ENCODE peak calls at places on chromosomes 16 and 17, in eight cellular contexts. One of them, this sample, is unnamed.

GRCh38 chr16:29835926-29836325 is 15.7 kb downstream of the MVP start:
- DNase-seq in BJ: no peak
- DNase-seq in AG09319: no peak
- DNase-seq in anterior cingulate cortex: no peak
- DNase-seq in activated CD8-positive, alpha-beta memory T cell treated with anti-CD3 and anti-CD28 coated beads for 24 hours: no peak
- DNase-seq in NB4: no peak
- DNase-seq in HCEC 1CT: no peak
- DNase-seq in naive thymus-derived CD4-positive, alpha-beta T cell: no peak
- DNase-seq in this sample: no peak

GRCh38 chr16:67977005-67977404 is 3.3 kb downstream of the DPEP3 start:
- DNase-seq in BJ: no peak
- DNase-seq in AG09319: no peak
- DNase-seq in anterior cingulate cortex: no peak
- DNase-seq in activated CD8-positive, alpha-beta memory T cell treated with anti-CD3 and anti-CD28 coated beads for 24 hours: no peak
- DNase-seq in NB4: no peak
- DNase-seq in HCEC 1CT: no peak
- DNase-seq in naive thymus-derived CD4-positive, alpha-beta T cell: no peak
- DNase-seq in this sample: no peak

GRCh38 chr16:50862818-50863672 is 121.2 kb downstream of the CYLD start:
- DNase-seq in BJ: no peak
- DNase-seq in AG09319: no peak
- DNase-seq in anterior cingulate cortex: peak; percentile 45
- DNase-seq in activated CD8-positive, alpha-beta memory T cell treated with anti-CD3 and anti-CD28 coated beads for 24 hours: no peak
- DNase-seq in NB4: no peak
- DNase-seq in HCEC 1CT: no peak
- DNase-seq in naive thymus-derived CD4-positive, alpha-beta T cell: no peak
- DNase-seq in this sample: no peak

GRCh38 chr16:86732621-86733297 is 154.4 kb downstream of the FOXL1 start:
- DNase-seq in BJ: no peak
- DNase-seq in AG09319: no peak
- DNase-seq in anterior cingulate cortex: no peak
- DNase-seq in activated CD8-positive, alpha-beta memory T cell treated with anti-CD3 and anti-CD28 coated beads for 24 hours: no peak
- DNase-seq in NB4: no peak
- DNase-seq in HCEC 1CT: no peak
- DNase-seq in naive thymus-derived CD4-positive, alpha-beta T cell: no peak
- DNase-seq in this sample: no peak

GRCh38 chr16:1537138-1537577 is 3.7 kb downstream of the TMEM204 start:
- DNase-seq in BJ: no peak
- DNase-seq in AG09319: no peak
- DNase-seq in anterior cingulate cortex: no peak
- DNase-seq in activated CD8-positive, alpha-beta memory T cell treated with anti-CD3 and anti-CD28 coated beads for 24 hours: peak; percentile 69
- DNase-seq in NB4: no peak
- DNase-seq in HCEC 1CT: no peak
- DNase-seq in naive thymus-derived CD4-positive, alpha-beta T cell: no peak
- DNase-seq in this sample: no peak

GRCh38 chr17:55238931-55239297 is 25.8 kb upstream of the HLF start:
- DNase-seq in BJ: no peak
- DNase-seq in AG09319: no peak
- DNase-seq in anterior cingulate cortex: no peak
- DNase-seq in activated CD8-positive, alpha-beta memory T cell treated with anti-CD3 and anti-CD28 coated beads for 24 hours: no peak
- DNase-seq in NB4: no peak
- DNase-seq in HCEC 1CT: no peak
- DNase-seq in naive thymus-derived CD4-positive, alpha-beta T cell: no peak
- DNase-seq in this sample: no peak

GRCh38 chr16:47197536-47198179 is 53.9 kb upstream of the NETO2 start:
- DNase-seq in BJ: no peak
- DNase-seq in AG09319: peak; percentile 2
- DNase-seq in anterior cingulate cortex: no peak
- DNase-seq in activated CD8-positive, alpha-beta memory T cell treated with anti-CD3 and anti-CD28 coated beads for 24 hours: no peak
- DNase-seq in NB4: peak; percentile 39
- DNase-seq in HCEC 1CT: peak; percentile 3
- DNase-seq in naive thymus-derived CD4-positive, alpha-beta T cell: no peak
- DNase-seq in this sample: no peak

GRCh38 chr17:78103311-78103710 is 25.2 kb downstream of the TMC6 start:
- DNase-seq in BJ: no peak
- DNase-seq in AG09319: no peak
- DNase-seq in anterior cingulate cortex: no peak
- DNase-seq in activated CD8-positive, alpha-beta memory T cell treated with anti-CD3 and anti-CD28 coated beads for 24 hours: no peak
- DNase-seq in NB4: no peak
- DNase-seq in HCEC 1CT: no peak
- DNase-seq in naive thymus-derived CD4-positive, alpha-beta T cell: no peak
- DNase-seq in this sample: no peak

GRCh38 chr17:19448341-19449268 is 37.6 kb downstream of the RNF112 start:
- DNase-seq in BJ: peak; percentile 87
- DNase-seq in AG09319: peak; percentile 82
- DNase-seq in anterior cingulate cortex: peak; percentile 37
- DNase-seq in activated CD8-positive, alpha-beta memory T cell treated with anti-CD3 and anti-CD28 coated beads for 24 hours: no peak
- DNase-seq in NB4: no peak
- DNase-seq in HCEC 1CT: peak; percentile 97
- DNase-seq in naive thymus-derived CD4-positive, alpha-beta T cell: no peak
- DNase-seq in this sample: peak; percentile 93

GRCh38 chr16:11681977-11682654 is 13.9 kb downstream of the SNN start:
- DNase-seq in BJ: no peak
- DNase-seq in AG09319: no peak
- DNase-seq in anterior cingulate cortex: no peak
- DNase-seq in activated CD8-positive, alpha-beta memory T cell treated with anti-CD3 and anti-CD28 coated beads for 24 hours: peak; percentile 50
- DNase-seq in NB4: peak; percentile 24
- DNase-seq in HCEC 1CT: no peak
- DNase-seq in naive thymus-derived CD4-positive, alpha-beta T cell: no peak
- DNase-seq in this sample: no peak

GRCh38 chr17:64781810-64782555 is 119.9 kb upstream of the SMURF2 start:
- DNase-seq in BJ: no peak
- DNase-seq in AG09319: no peak
- DNase-seq in anterior cingulate cortex: no peak
- DNase-seq in activated CD8-positive, alpha-beta memory T cell treated with anti-CD3 and anti-CD28 coated beads for 24 hours: peak; percentile 61
- DNase-seq in NB4: no peak
- DNase-seq in HCEC 1CT: no peak
- DNase-seq in naive thymus-derived CD4-positive, alpha-beta T cell: no peak
- DNase-seq in this sample: no peak

GRCh38 chr16:30656388-30656787 is 1.8 kb upstream of the FBRS start:
- DNase-seq in BJ: no peak
- DNase-seq in AG09319: no peak
- DNase-seq in anterior cingulate cortex: no peak
- DNase-seq in activated CD8-positive, alpha-beta memory T cell treated with anti-CD3 and anti-CD28 coated beads for 24 hours: no peak
- DNase-seq in NB4: no peak
- DNase-seq in HCEC 1CT: no peak
- DNase-seq in naive thymus-derived CD4-positive, alpha-beta T cell: no peak
- DNase-seq in this sample: no peak

GRCh38 chr17:44222112-44222869 is 2.8 kb upstream of the UBTF start:
- DNase-seq in BJ: no peak
- DNase-seq in AG09319: no peak
- DNase-seq in anterior cingulate cortex: peak; percentile 88
- DNase-seq in activated CD8-positive, alpha-beta memory T cell treated with anti-CD3 and anti-CD28 coated beads for 24 hours: peak; percentile 77
- DNase-seq in NB4: peak; percentile 72
- DNase-seq in HCEC 1CT: peak; percentile 80
- DNase-seq in naive thymus-derived CD4-positive, alpha-beta T cell: peak; percentile 26
- DNase-seq in this sample: no peak

GRCh38 chr16:88482630-88483391 is 29.7 kb downstream of the ZFPM1 start:
- DNase-seq in BJ: no peak
- DNase-seq in AG09319: no peak
- DNase-seq in anterior cingulate cortex: no peak
- DNase-seq in activated CD8-positive, alpha-beta memory T cell treated with anti-CD3 and anti-CD28 coated beads for 24 hours: no peak
- DNase-seq in NB4: no peak
- DNase-seq in HCEC 1CT: no peak
- DNase-seq in naive thymus-derived CD4-positive, alpha-beta T cell: no peak
- DNase-seq in this sample: no peak

GRCh38 chr17:75047398-75048098 is 523 bp downstream of the KCTD2 start:
- DNase-seq in BJ: no peak
- DNase-seq in AG09319: no peak
- DNase-seq in anterior cingulate cortex: peak; percentile 29
- DNase-seq in activated CD8-positive, alpha-beta memory T cell treated with anti-CD3 and anti-CD28 coated beads for 24 hours: peak; percentile 74
- DNase-seq in NB4: peak; percentile 43
- DNase-seq in HCEC 1CT: no peak
- DNase-seq in naive thymus-derived CD4-positive, alpha-beta T cell: no peak
- DNase-seq in this sample: no peak

GRCh38 chr17:40854175-40854814 is 12.7 kb downstream of the KRT12 start:
- DNase-seq in BJ: peak; percentile 87
- DNase-seq in AG09319: peak; percentile 52
- DNase-seq in anterior cingulate cortex: no peak
- DNase-seq in activated CD8-positive, alpha-beta memory T cell treated with anti-CD3 and anti-CD28 coated beads for 24 hours: no peak
- DNase-seq in NB4: peak; percentile 58
- DNase-seq in HCEC 1CT: peak; percentile 93
- DNase-seq in naive thymus-derived CD4-positive, alpha-beta T cell: no peak
- DNase-seq in this sample: peak; percentile 80

GRCh38 chr17:83096401-83097220 is 17.2 kb downstream of the METRNL start:
- DNase-seq in BJ: no peak
- DNase-seq in AG09319: no peak
- DNase-seq in anterior cingulate cortex: no peak
- DNase-seq in activated CD8-positive, alpha-beta memory T cell treated with anti-CD3 and anti-CD28 coated beads for 24 hours: no peak
- DNase-seq in NB4: no peak
- DNase-seq in HCEC 1CT: no peak
- DNase-seq in naive thymus-derived CD4-positive, alpha-beta T cell: no peak
- DNase-seq in this sample: no peak

GRCh38 chr16:57638381-57638780 is 10.0 kb downstream of the ADGRG1 start:
- DNase-seq in BJ: no peak
- DNase-seq in AG09319: no peak
- DNase-seq in anterior cingulate cortex: no peak
- DNase-seq in activated CD8-positive, alpha-beta memory T cell treated with anti-CD3 and anti-CD28 coated beads for 24 hours: no peak
- DNase-seq in NB4: no peak
- DNase-seq in HCEC 1CT: no peak
- DNase-seq in naive thymus-derived CD4-positive, alpha-beta T cell: no peak
- DNase-seq in this sample: no peak

GRCh38 chr17:15920758-15921239 is 24.1 kb upstream of the ADORA2B start:
- DNase-seq in BJ: peak; percentile 92
- DNase-seq in AG09319: peak; percentile 64
- DNase-seq in anterior cingulate cortex: no peak
- DNase-seq in activated CD8-positive, alpha-beta memory T cell treated with anti-CD3 and anti-CD28 coated beads for 24 hours: no peak
- DNase-seq in NB4: peak; percentile 90
- DNase-seq in HCEC 1CT: peak; percentile 97
- DNase-seq in naive thymus-derived CD4-positive, alpha-beta T cell: no peak
- DNase-seq in this sample: peak; percentile 82

GRCh38 chr17:40753804-40754203 is 1.3 kb downstream of the KRT25 start:
- DNase-seq in BJ: no peak
- DNase-seq in AG09319: no peak
- DNase-seq in anterior cingulate cortex: no peak
- DNase-seq in activated CD8-positive, alpha-beta memory T cell treated with anti-CD3 and anti-CD28 coated beads for 24 hours: no peak
- DNase-seq in NB4: no peak
- DNase-seq in HCEC 1CT: no peak
- DNase-seq in naive thymus-derived CD4-positive, alpha-beta T cell: no peak
- DNase-seq in this sample: no peak

GRCh38 chr16:87085441-87085840 is 231.8 kb downstream of the C16orf95 start:
- DNase-seq in BJ: no peak
- DNase-seq in AG09319: no peak
- DNase-seq in anterior cingulate cortex: no peak
- DNase-seq in activated CD8-positive, alpha-beta memory T cell treated with anti-CD3 and anti-CD28 coated beads for 24 hours: no peak
- DNase-seq in NB4: no peak
- DNase-seq in HCEC 1CT: no peak
- DNase-seq in naive thymus-derived CD4-positive, alpha-beta T cell: no peak
- DNase-seq in this sample: no peak

GRCh38 chr16:87628940-87629339 is 26.6 kb downstream of the JPH3 start:
- DNase-seq in BJ: no peak
- DNase-seq in AG09319: peak; percentile 29
- DNase-seq in anterior cingulate cortex: no peak
- DNase-seq in activated CD8-positive, alpha-beta memory T cell treated with anti-CD3 and anti-CD28 coated beads for 24 hours: no peak
- DNase-seq in NB4: peak; percentile 73
- DNase-seq in HCEC 1CT: peak; percentile 30
- DNase-seq in naive thymus-derived CD4-positive, alpha-beta T cell: no peak
- DNase-seq in this sample: no peak

GRCh38 chr17:17681187-17681743 is at the start of gene RAI1:
- DNase-seq in BJ: no peak
- DNase-seq in AG09319: peak; percentile 60
- DNase-seq in anterior cingulate cortex: peak; percentile 50
- DNase-seq in activated CD8-positive, alpha-beta memory T cell treated with anti-CD3 and anti-CD28 coated beads for 24 hours: peak; percentile 90
- DNase-seq in NB4: peak; percentile 87
- DNase-seq in HCEC 1CT: peak; percentile 85
- DNase-seq in naive thymus-derived CD4-positive, alpha-beta T cell: peak; percentile 64
- DNase-seq in this sample: no peak

GRCh38 chr16:81366316-81366932 is 51.7 kb downstream of the GAN start:
- DNase-seq in BJ: no peak
- DNase-seq in AG09319: peak; percentile 8
- DNase-seq in anterior cingulate cortex: no peak
- DNase-seq in activated CD8-positive, alpha-beta memory T cell treated with anti-CD3 and anti-CD28 coated beads for 24 hours: no peak
- DNase-seq in NB4: peak; percentile 72
- DNase-seq in HCEC 1CT: peak; percentile 34
- DNase-seq in naive thymus-derived CD4-positive, alpha-beta T cell: peak; percentile 20
- DNase-seq in this sample: no peak

GRCh38 chr16:67668495-67669157 is 2.0 kb downstream of the C16orf86 start:
- DNase-seq in BJ: no peak
- DNase-seq in AG09319: no peak
- DNase-seq in anterior cingulate cortex: no peak
- DNase-seq in activated CD8-positive, alpha-beta memory T cell treated with anti-CD3 and anti-CD28 coated beads for 24 hours: no peak
- DNase-seq in NB4: peak; percentile 38
- DNase-seq in HCEC 1CT: no peak
- DNase-seq in naive thymus-derived CD4-positive, alpha-beta T cell: no peak
- DNase-seq in this sample: no peak

GRCh38 chr17:80443916-80444708 is 29.1 kb downstream of the ENDOV start:
- DNase-seq in BJ: no peak
- DNase-seq in AG09319: no peak
- DNase-seq in anterior cingulate cortex: no peak
- DNase-seq in activated CD8-positive, alpha-beta memory T cell treated with anti-CD3 and anti-CD28 coated beads for 24 hours: no peak
- DNase-seq in NB4: no peak
- DNase-seq in HCEC 1CT: no peak
- DNase-seq in naive thymus-derived CD4-positive, alpha-beta T cell: no peak
- DNase-seq in this sample: no peak

GRCh38 chr17:27989046-27989445 is 53.4 kb upstream of the NLK start:
- DNase-seq in BJ: no peak
- DNase-seq in AG09319: no peak
- DNase-seq in anterior cingulate cortex: no peak
- DNase-seq in activated CD8-positive, alpha-beta memory T cell treated with anti-CD3 and anti-CD28 coated beads for 24 hours: no peak
- DNase-seq in NB4: no peak
- DNase-seq in HCEC 1CT: peak; percentile 9
- DNase-seq in naive thymus-derived CD4-positive, alpha-beta T cell: no peak
- DNase-seq in this sample: no peak